ENCODE peak calls at places on chromosomes 12 and 14, in six cellular contexts. D is naive thymus-derived CD4-positive, alpha-beta T cell; K is dorsolateral prefrontal cortex; Y is CD4-positive, CD25-positive, alpha-beta regulatory T cell; T is ovary; G is fibroblast of lung. Z is an unnamed sample. For H3K27me3, the result is how much of the 10 kb centered on the place peaks cover.

GRCh38 chr12:3973939-3974644 is 100.9 kb upstream of the PARP11 start:
- DNase-seq in G (no peak), K (no peak), D (peak), T (no peak), Y (no peak), Z (no peak)

GRCh38 chr12:29929295-29929694 is 145.6 kb upstream of the TMTC1 start:
- DNase-seq in G (no peak), K (no peak), T (no peak), D (no peak), Y (no peak), Z (no peak)

GRCh38 chr12:111218499-111218898 is 150.4 kb downstream of the PHETA1 start:
- DNase-seq in T (no peak), K (no peak), G (no peak), D (no peak), Y (no peak), Z (no peak)

GRCh38 chr14:61231810-61232209 is 49.3 kb downstream of the TMEM30B start:
- DNase-seq in T (no peak), Y (no peak), G (no peak), D (no peak), K (no peak), Z (no peak)

GRCh38 chr12:119036878-119037493 is 55.6 kb downstream of the SRRM4 start:
- DNase-seq in Y (no peak), G (no peak), T (no peak), D (no peak), K (no peak), Z (peak)

GRCh38 chr14:65396082-65396910 is 16.2 kb upstream of the FUT8 start:
- DNase-seq in T (no peak), Y (no peak), G (no peak), K (no peak), D (no peak), Z (no peak)

GRCh38 chr12:47854531-47854930 is 34.8 kb upstream of the HDAC7 start:
- DNase-seq in G (no peak), K (no peak), T (no peak), Y (no peak), D (no peak), Z (no peak)

GRCh38 chr14:55130194-55130550 is 1.1 kb downstream of the LGALS3 start:
- DNase-seq in T (no peak), G (peak), Y (no peak), D (no peak), K (no peak), Z (no peak)

GRCh38 chr14:39275395-39275794 is 41.7 kb downstream of the MIA2 start:
- DNase-seq in G (no peak), Y (no peak), K (no peak), T (no peak), D (no peak), Z (no peak)

GRCh38 chr14:81211844-81212243 is 8.9 kb downstream of the GTF2A1 start:
- DNase-seq in G (peak), T (no peak), K (no peak), Y (peak), D (peak), Z (peak)

GRCh38 chr12:24854908-24855307 is 94.0 kb downstream of the BCAT1 start:
- DNase-seq in K (no peak), D (no peak), G (no peak), Y (no peak), T (no peak), Z (peak)

GRCh38 chr14:90654831-90655276 is 161.4 kb downstream of the TTC7B start:
- DNase-seq in K (no peak), Y (no peak), T (peak), D (no peak), G (peak), Z (peak)

GRCh38 chr14:49464885-49465284 is 121.3 kb downstream of the RPS29 start:
- DNase-seq in K (no peak), T (no peak), D (no peak), Y (no peak), G (no peak), Z (no peak)

GRCh38 chr14:53004976-53005375 is 54.1 kb upstream of the FERMT2 start:
- DNase-seq in K (no peak), G (peak), D (no peak), Y (no peak), T (no peak), Z (peak)

GRCh38 chr12:69095765-69096477 is 143.4 kb upstream of the CPSF6 start:
- DNase-seq in D (no peak), K (no peak), T (no peak), Y (no peak), G (no peak), Z (peak)

GRCh38 chr14:93538411-93538810 is 107.7 kb downstream of the UNC79 start:
- DNase-seq in T (no peak), G (no peak), Y (no peak), D (no peak), K (no peak), Z (no peak)

GRCh38 chr12:32107376-32108267 is 975 bp downstream of the BICD1 start:
- DNase-seq in G (peak), D (peak), T (no peak), K (no peak), Y (no peak), Z (peak)

GRCh38 chr14:86999076-86999475 is 993.9 kb downstream of the GALC start:
- DNase-seq in Y (no peak), G (no peak), K (no peak), T (no peak), D (no peak), Z (no peak)

GRCh38 chr14:102949062-102949800 is 26.8 kb downstream of the AMN start:
- DNase-seq in G (no peak), K (no peak), D (peak), Y (no peak), T (no peak), Z (peak)

GRCh38 chr14:49314756-49315155 is 271.4 kb downstream of the RPS29 start:
- DNase-seq in G (peak), D (no peak), T (no peak), K (no peak), Y (no peak), Z (peak)

GRCh38 chr12:123948401-123949117 is 24.1 kb downstream of the CCDC92 start:
- DNase-seq in D (no peak), T (no peak), Y (no peak), K (no peak), G (no peak), Z (no peak)

GRCh38 chr12:104010800-104011199 is 39.2 kb downstream of the GLT8D2 start:
- DNase-seq in Y (no peak), G (no peak), T (no peak), K (no peak), D (no peak), Z (no peak)
- H3K27ac ChIP-seq in Y (no peak), G (peak), T (no peak), K (no peak), D (no peak), Z (no peak)

GRCh38 chr12:50546441-50547318 is 41.9 kb downstream of the DIP2B start:
- DNase-seq in D (no peak), Y (no peak), G (no peak), T (no peak), K (no peak), Z (no peak)
- H3K27me3 ChIP-seq in D (under half), Y (under half), G (under half), T (under half), K (under half), Z (under half)

GRCh38 chr14:35303149-35303548 is 11.0 kb downstream of the PSMA6 start:
- DNase-seq in D (no peak), G (no peak), T (no peak), Y (no peak), K (no peak), Z (no peak)
- H3K27ac ChIP-seq in D (no peak), G (no peak), T (no peak), Y (no peak), K (no peak), Z (no peak)

DNA sequence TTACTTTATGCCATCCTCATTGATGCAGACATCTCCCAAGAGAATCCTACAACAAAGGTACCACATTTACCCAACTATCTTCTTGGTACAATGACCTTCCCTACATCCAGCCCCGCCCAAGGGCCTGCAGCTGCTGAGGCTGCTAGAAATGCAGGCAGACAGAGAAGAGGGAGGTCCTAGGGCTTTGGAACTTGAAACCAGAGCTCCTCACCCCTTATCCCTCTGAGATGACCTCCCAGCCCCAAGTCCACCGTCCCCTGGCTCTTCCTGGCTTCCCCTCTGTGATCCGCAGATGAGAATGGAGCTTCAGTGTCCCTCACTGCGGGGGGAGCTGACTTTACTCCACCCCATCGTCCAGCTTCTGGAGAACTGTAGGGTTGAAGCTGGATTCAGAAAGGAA is 1.6 kb upstream of the TNFRSF1A start:
- DNase-seq in K (no peak), D (no peak), G (no peak), Y (no peak), T (no peak), Z (no peak)
- H3K27me3 ChIP-seq in K (under half), D (under half), G (under half), Y (under half), T (under half), Z (under half)

GRCh38 chr14:24240110-24240918 is 2.1 kb downstream of the TINF2 start:
- DNase-seq in G (no peak), Y (no peak), D (no peak), K (no peak), T (no peak), Z (no peak)
- H3K27ac ChIP-seq in G (no peak), Y (peak), D (peak), K (no peak), T (no peak), Z (no peak)

GRCh38 chr14:23575086-23575485 is 3.5 kb downstream of the JPH4 start:
- DNase-seq in K (no peak), D (no peak), Y (no peak), G (no peak), T (no peak), Z (no peak)
- H3K27me3 ChIP-seq in K (under half), D (under half), Y (under half), G (under half), T (under half), Z (under half)

GRCh38 chr12:88558341-88558867 is 21.9 kb downstream of the KITLG start:
- DNase-seq in K (no peak), Y (no peak), G (no peak), T (no peak), D (no peak), Z (no peak)
- H3K27ac ChIP-seq in K (no peak), Y (no peak), G (no peak), T (no peak), D (no peak), Z (no peak)

Z was measured in brain microvascular endothelial cell.